ENCODE peak calls at places on chromosomes 16 and 17, in seven cellular contexts. L is PC-9; C is amygdala; B is effector memory CD8-positive, alpha-beta T cell; U is endothelial cell; Y is GM06990; S is HTR-8/SVneo. M is an unnamed sample.

GRCh38 chr17:38872671-38873385 is 3.0 kb downstream of the LASP1 start:
- DNase-seq in L (peak), C (no peak), B (no peak), U (no peak), Y (no peak), S (no peak), M (no peak)

GRCh38 chr16:82881517-82881916 is 254.7 kb downstream of the CDH13 start:
- DNase-seq in L (no peak), C (no peak), B (no peak), U (no peak), Y (no peak), S (no peak), M (no peak)

GRCh38 chr17:79106958-79107357 is 32.3 kb downstream of the ENGASE start:
- DNase-seq in L (no peak), C (no peak), B (no peak), U (no peak), Y (no peak), S (no peak), M (no peak)

GRCh38 chr16:4692460-4693295 is 684 bp upstream of the NUDT16L1 start:
- DNase-seq in L (no peak), C (no peak), B (no peak), U (no peak), Y (no peak), S (no peak), M (peak)

GRCh38 chr17:17528696-17529652 is 32.8 kb upstream of the RASD1 start:
- DNase-seq in L (no peak), C (no peak), B (no peak), U (no peak), Y (no peak), S (no peak), M (no peak)

GRCh38 chr16:5454349-5454748 is 356.8 kb upstream of the EEF2KMT start:
- DNase-seq in L (no peak), C (no peak), B (no peak), U (no peak), Y (no peak), S (no peak), M (no peak)

GRCh38 chr17:42178817-42179216 is 2.1 kb downstream of the KCNH4 start:
- DNase-seq in L (no peak), C (no peak), B (no peak), U (no peak), Y (peak), S (no peak), M (no peak)

GRCh38 chr16:89721644-89722391 is 481 bp downstream of the ZNF276 start:
- DNase-seq in L (no peak), C (no peak), B (peak), U (peak), Y (peak), S (peak), M (peak)

GRCh38 chr17:50056961-50057330 is 1.0 kb downstream of the ITGA3 start:
- DNase-seq in L (peak), C (no peak), B (no peak), U (no peak), Y (no peak), S (no peak), M (no peak)

GRCh38 chr17:79993390-79994221 is 42.1 kb downstream of the TBC1D16 start:
- DNase-seq in L (peak), C (no peak), B (no peak), U (no peak), Y (peak), S (no peak), M (peak)

GRCh38 chr17:32819787-32820186 is 57.1 kb downstream of the MYO1D start:
- DNase-seq in L (no peak), C (no peak), B (no peak), U (no peak), Y (no peak), S (no peak), M (no peak)

GRCh38 chr17:43931062-43931571 is 11.2 kb downstream of the PPY start:
- DNase-seq in L (no peak), C (no peak), B (no peak), U (no peak), Y (no peak), S (no peak), M (no peak)

GRCh38 chr16:57482845-57483545 is 3.3 kb downstream of the DOK4 start:
- DNase-seq in L (no peak), C (no peak), B (no peak), U (no peak), Y (no peak), S (no peak), M (no peak)

GRCh38 chr16:58651965-58652348 is 22.3 kb upstream of the CNOT1 start:
- DNase-seq in L (no peak), C (no peak), B (no peak), U (no peak), Y (no peak), S (no peak), M (no peak)

GRCh38 chr17:81027038-81027437 is 7.9 kb upstream of the BAIAP2 start:
- DNase-seq in L (no peak), C (no peak), B (no peak), U (no peak), Y (no peak), S (no peak), M (no peak)